ENCODE peak calls at places on chromosomes 5 and 9, in nine cellular contexts. X, D, F, K, I, Y, N, R and Z are unnamed samples.

GRCh38 chr5:170863646-170864045 is 1.8 kb downstream of the RANBP17 start:
- DNase-seq in X (no peak), D (peak), F (peak), K (no peak), I (no peak), Y (no peak), N (no peak), R (no peak), Z (peak)

GRCh38 chr5:25006734-25007133 is 362.0 kb upstream of the CDH10 start:
- DNase-seq in X (no peak), D (peak), F (no peak), K (peak), I (peak), Y (peak), N (no peak), R (no peak), Z (no peak)

GRCh38 chr9:14910178-14910805 is at the start of gene FREM1:
- DNase-seq in X (peak), D (no peak), F (peak), K (peak), I (peak), Y (peak), N (no peak), R (no peak), Z (peak)

GRCh38 chr9:117772960-117773359 is 68.8 kb downstream of the TLR4 start:
- DNase-seq in X (no peak), D (peak), F (peak), K (peak), I (no peak), Y (no peak), N (no peak), R (no peak), Z (peak)

GRCh38 chr9:87386490-87386889 is 111.2 kb upstream of the DAPK1 start:
- DNase-seq in X (no peak), D (no peak), F (no peak), K (no peak), I (no peak), Y (peak), N (no peak), R (no peak), Z (peak)

GRCh38 chr9:107486674-107487520 is 2.7 kb downstream of the KLF4 start:
- DNase-seq in X (no peak), D (no peak), F (no peak), K (no peak), I (no peak), Y (no peak), N (no peak), R (peak), Z (no peak)

GRCh38 chr9:87725900-87726709 is at the start of gene CTSL:
- DNase-seq in X (peak), D (no peak), F (peak), K (peak), I (peak), Y (peak), N (no peak), R (peak), Z (peak)

GRCh38 chr9:21381752-21382339 is 3.4 kb downstream of the IFNA2 start:
- DNase-seq in X (no peak), D (no peak), F (no peak), K (no peak), I (no peak), Y (no peak), N (peak), R (no peak), Z (no peak)

GRCh38 chr5:38473008-38473407 is 83.4 kb downstream of the LIFR start:
- DNase-seq in X (no peak), D (no peak), F (no peak), K (no peak), I (peak), Y (peak), N (no peak), R (no peak), Z (peak)

GRCh38 chr5:5078009-5078897 is 61.9 kb upstream of the ADAMTS16 start:
- DNase-seq in X (no peak), D (no peak), F (no peak), K (peak), I (no peak), Y (peak), N (no peak), R (no peak), Z (no peak)

GRCh38 chr9:38280251-38280800 is 112.2 kb upstream of the ALDH1B1 start:
- DNase-seq in X (no peak), D (no peak), F (no peak), K (no peak), I (no peak), Y (no peak), N (no peak), R (no peak), Z (no peak)

GRCh38 chr5:180377556-180378197 is 24.5 kb upstream of the GFPT2 start:
- DNase-seq in X (no peak), D (no peak), F (no peak), K (no peak), I (no peak), Y (no peak), N (no peak), R (no peak), Z (no peak)